ENCODE peak calls at places on chromosome 19, in seven cellular contexts. One of them, this sample, is unnamed.

GRCh38 chr19:18396471-18397241 is 766 bp downstream of the LRRC25 start:
- DNase-seq in cerebellar cortex: no peak
- DNase-seq in activated CD4-positive, alpha-beta T cell treated with anti-CD3 and anti-CD28 coated beads, Interleukin-2, amount 50 U/mL, for 4 hours: no peak
- DNase-seq in stimulated activated CD8-positive, alpha-beta memory T cell treated with anti-CD3 and anti-CD28 coated beads, Interleukin-4, amount 100 ng/mL, for 24 hours: no peak
- DNase-seq in coronary artery: no peak
- DNase-seq in H9: no peak
- DNase-seq in smooth muscle cell of the brain vasculature: no peak
- DNase-seq in this sample: no peak

GRCh38 chr19:12954150-12954962 is 2.7 kb downstream of the GADD45GIP1 start:
- DNase-seq in cerebellar cortex: peak
- DNase-seq in activated CD4-positive, alpha-beta T cell treated with anti-CD3 and anti-CD28 coated beads, Interleukin-2, amount 50 U/mL, for 4 hours: no peak
- DNase-seq in H9: no peak
- DNase-seq in stimulated activated CD8-positive, alpha-beta memory T cell treated with anti-CD3 and anti-CD28 coated beads, Interleukin-4, amount 100 ng/mL, for 24 hours: no peak
- DNase-seq in smooth muscle cell of the brain vasculature: no peak
- DNase-seq in coronary artery: no peak
- DNase-seq in this sample: no peak

GRCh38 chr19:9935409-9936062 is 779 bp downstream of the OLFM2 start:
- DNase-seq in coronary artery: no peak
- DNase-seq in cerebellar cortex: no peak
- DNase-seq in smooth muscle cell of the brain vasculature: no peak
- DNase-seq in activated CD4-positive, alpha-beta T cell treated with anti-CD3 and anti-CD28 coated beads, Interleukin-2, amount 50 U/mL, for 4 hours: no peak
- DNase-seq in stimulated activated CD8-positive, alpha-beta memory T cell treated with anti-CD3 and anti-CD28 coated beads, Interleukin-4, amount 100 ng/mL, for 24 hours: no peak
- DNase-seq in H9: peak
- DNase-seq in this sample: no peak

GRCh38 chr19:18465214-18465963 is 27.5 kb upstream of the ISYNA1 start:
- DNase-seq in H9: no peak
- DNase-seq in coronary artery: no peak
- DNase-seq in smooth muscle cell of the brain vasculature: no peak
- DNase-seq in cerebellar cortex: no peak
- DNase-seq in stimulated activated CD8-positive, alpha-beta memory T cell treated with anti-CD3 and anti-CD28 coated beads, Interleukin-4, amount 100 ng/mL, for 24 hours: no peak
- DNase-seq in activated CD4-positive, alpha-beta T cell treated with anti-CD3 and anti-CD28 coated beads, Interleukin-2, amount 50 U/mL, for 4 hours: no peak
- DNase-seq in this sample: no peak

GRCh38 chr19:46818812-46819211 is 30.4 kb upstream of the SLC1A5 start:
- DNase-seq in coronary artery: no peak
- DNase-seq in cerebellar cortex: no peak
- DNase-seq in H9: peak
- DNase-seq in activated CD4-positive, alpha-beta T cell treated with anti-CD3 and anti-CD28 coated beads, Interleukin-2, amount 50 U/mL, for 4 hours: no peak
- DNase-seq in smooth muscle cell of the brain vasculature: no peak
- DNase-seq in stimulated activated CD8-positive, alpha-beta memory T cell treated with anti-CD3 and anti-CD28 coated beads, Interleukin-4, amount 100 ng/mL, for 24 hours: no peak
- DNase-seq in this sample: no peak

GRCh38 chr19:16862826-16863405 is 25.9 kb upstream of the F2RL3 start:
- DNase-seq in stimulated activated CD8-positive, alpha-beta memory T cell treated with anti-CD3 and anti-CD28 coated beads, Interleukin-4, amount 100 ng/mL, for 24 hours: no peak
- DNase-seq in coronary artery: no peak
- DNase-seq in cerebellar cortex: peak
- DNase-seq in activated CD4-positive, alpha-beta T cell treated with anti-CD3 and anti-CD28 coated beads, Interleukin-2, amount 50 U/mL, for 4 hours: no peak
- DNase-seq in smooth muscle cell of the brain vasculature: no peak
- DNase-seq in H9: no peak
- DNase-seq in this sample: no peak

GRCh38 chr19:34309368-34310138 is 55.2 kb downstream of the GARRE1 start:
- DNase-seq in activated CD4-positive, alpha-beta T cell treated with anti-CD3 and anti-CD28 coated beads, Interleukin-2, amount 50 U/mL, for 4 hours: no peak
- DNase-seq in cerebellar cortex: no peak
- DNase-seq in smooth muscle cell of the brain vasculature: no peak
- DNase-seq in coronary artery: no peak
- DNase-seq in stimulated activated CD8-positive, alpha-beta memory T cell treated with anti-CD3 and anti-CD28 coated beads, Interleukin-4, amount 100 ng/mL, for 24 hours: no peak
- DNase-seq in H9: no peak
- DNase-seq in this sample: no peak

GRCh38 chr19:6087074-6087506 is 23.2 kb downstream of the RFX2 start:
- DNase-seq in stimulated activated CD8-positive, alpha-beta memory T cell treated with anti-CD3 and anti-CD28 coated beads, Interleukin-4, amount 100 ng/mL, for 24 hours: no peak
- DNase-seq in activated CD4-positive, alpha-beta T cell treated with anti-CD3 and anti-CD28 coated beads, Interleukin-2, amount 50 U/mL, for 4 hours: no peak
- DNase-seq in coronary artery: no peak
- DNase-seq in cerebellar cortex: no peak
- DNase-seq in H9: no peak
- DNase-seq in smooth muscle cell of the brain vasculature: no peak
- DNase-seq in this sample: peak

GRCh38 chr19:50565984-50566903 is 2.0 kb downstream of the LRRC4B start:
- DNase-seq in cerebellar cortex: peak
- DNase-seq in coronary artery: no peak
- DNase-seq in stimulated activated CD8-positive, alpha-beta memory T cell treated with anti-CD3 and anti-CD28 coated beads, Interleukin-4, amount 100 ng/mL, for 24 hours: peak
- DNase-seq in smooth muscle cell of the brain vasculature: no peak
- DNase-seq in activated CD4-positive, alpha-beta T cell treated with anti-CD3 and anti-CD28 coated beads, Interleukin-2, amount 50 U/mL, for 4 hours: peak
- DNase-seq in H9: no peak
- DNase-seq in this sample: no peak

GRCh38 chr19:53989600-53990533 is 1.6 kb upstream of the CACNG6 start:
- DNase-seq in stimulated activated CD8-positive, alpha-beta memory T cell treated with anti-CD3 and anti-CD28 coated beads, Interleukin-4, amount 100 ng/mL, for 24 hours: no peak
- DNase-seq in coronary artery: no peak
- DNase-seq in smooth muscle cell of the brain vasculature: no peak
- DNase-seq in activated CD4-positive, alpha-beta T cell treated with anti-CD3 and anti-CD28 coated beads, Interleukin-2, amount 50 U/mL, for 4 hours: no peak
- DNase-seq in cerebellar cortex: peak
- DNase-seq in H9: no peak
- DNase-seq in this sample: no peak

GRCh38 chr19:45125975-45126493 is 33.1 kb downstream of the PPP1R37 start:
- DNase-seq in stimulated activated CD8-positive, alpha-beta memory T cell treated with anti-CD3 and anti-CD28 coated beads, Interleukin-4, amount 100 ng/mL, for 24 hours: peak
- DNase-seq in H9: peak
- DNase-seq in activated CD4-positive, alpha-beta T cell treated with anti-CD3 and anti-CD28 coated beads, Interleukin-2, amount 50 U/mL, for 4 hours: peak
- DNase-seq in coronary artery: no peak
- DNase-seq in cerebellar cortex: peak
- DNase-seq in smooth muscle cell of the brain vasculature: no peak
- DNase-seq in this sample: no peak

GRCh38 chr19:38304866-38305429 is 897 bp downstream of the C19orf33 start:
- DNase-seq in cerebellar cortex: peak
- DNase-seq in H9: peak
- DNase-seq in smooth muscle cell of the brain vasculature: no peak
- DNase-seq in stimulated activated CD8-positive, alpha-beta memory T cell treated with anti-CD3 and anti-CD28 coated beads, Interleukin-4, amount 100 ng/mL, for 24 hours: no peak
- DNase-seq in coronary artery: no peak
- DNase-seq in activated CD4-positive, alpha-beta T cell treated with anti-CD3 and anti-CD28 coated beads, Interleukin-2, amount 50 U/mL, for 4 hours: no peak
- DNase-seq in this sample: no peak

GRCh38 chr19:48053856-48054255 is 10.0 kb upstream of the CABP5 start:
- DNase-seq in activated CD4-positive, alpha-beta T cell treated with anti-CD3 and anti-CD28 coated beads, Interleukin-2, amount 50 U/mL, for 4 hours: no peak
- DNase-seq in cerebellar cortex: no peak
- DNase-seq in H9: no peak
- DNase-seq in stimulated activated CD8-positive, alpha-beta memory T cell treated with anti-CD3 and anti-CD28 coated beads, Interleukin-4, amount 100 ng/mL, for 24 hours: no peak
- DNase-seq in coronary artery: no peak
- DNase-seq in smooth muscle cell of the brain vasculature: no peak
- DNase-seq in this sample: no peak

GRCh38 chr19:18208098-18208951 is 4.5 kb upstream of the RAB3A start:
- DNase-seq in smooth muscle cell of the brain vasculature: no peak
- DNase-seq in activated CD4-positive, alpha-beta T cell treated with anti-CD3 and anti-CD28 coated beads, Interleukin-2, amount 50 U/mL, for 4 hours: peak
- DNase-seq in H9: peak
- DNase-seq in coronary artery: no peak
- DNase-seq in cerebellar cortex: peak
- DNase-seq in stimulated activated CD8-positive, alpha-beta memory T cell treated with anti-CD3 and anti-CD28 coated beads, Interleukin-4, amount 100 ng/mL, for 24 hours: no peak
- DNase-seq in this sample: no peak

GRCh38 chr19:38252935-38253691 is 3.1 kb downstream of the PPP1R14A start:
- DNase-seq in H9: no peak
- DNase-seq in stimulated activated CD8-positive, alpha-beta memory T cell treated with anti-CD3 and anti-CD28 coated beads, Interleukin-4, amount 100 ng/mL, for 24 hours: no peak
- DNase-seq in smooth muscle cell of the brain vasculature: no peak
- DNase-seq in cerebellar cortex: no peak
- DNase-seq in coronary artery: peak
- DNase-seq in activated CD4-positive, alpha-beta T cell treated with anti-CD3 and anti-CD28 coated beads, Interleukin-2, amount 50 U/mL, for 4 hours: no peak
- DNase-seq in this sample: no peak

GRCh38 chr19:9865732-9866627 is 30.9 kb downstream of the PIN1 start:
- DNase-seq in activated CD4-positive, alpha-beta T cell treated with anti-CD3 and anti-CD28 coated beads, Interleukin-2, amount 50 U/mL, for 4 hours: no peak
- DNase-seq in cerebellar cortex: peak
- DNase-seq in smooth muscle cell of the brain vasculature: no peak
- DNase-seq in H9: no peak
- DNase-seq in coronary artery: no peak
- DNase-seq in stimulated activated CD8-positive, alpha-beta memory T cell treated with anti-CD3 and anti-CD28 coated beads, Interleukin-4, amount 100 ng/mL, for 24 hours: no peak
- DNase-seq in this sample: no peak

GRCh38 chr19:988081-988480 is 3.9 kb downstream of the WDR18 start:
- DNase-seq in smooth muscle cell of the brain vasculature: no peak
- DNase-seq in activated CD4-positive, alpha-beta T cell treated with anti-CD3 and anti-CD28 coated beads, Interleukin-2, amount 50 U/mL, for 4 hours: no peak
- DNase-seq in cerebellar cortex: no peak
- DNase-seq in H9: no peak
- DNase-seq in coronary artery: no peak
- DNase-seq in stimulated activated CD8-positive, alpha-beta memory T cell treated with anti-CD3 and anti-CD28 coated beads, Interleukin-4, amount 100 ng/mL, for 24 hours: no peak
- DNase-seq in this sample: no peak

GRCh38 chr19:30406220-30406944 is 34.2 kb downstream of the ZNF536 start:
- DNase-seq in stimulated activated CD8-positive, alpha-beta memory T cell treated with anti-CD3 and anti-CD28 coated beads, Interleukin-4, amount 100 ng/mL, for 24 hours: no peak
- DNase-seq in smooth muscle cell of the brain vasculature: no peak
- DNase-seq in H9: no peak
- DNase-seq in coronary artery: no peak
- DNase-seq in activated CD4-positive, alpha-beta T cell treated with anti-CD3 and anti-CD28 coated beads, Interleukin-2, amount 50 U/mL, for 4 hours: no peak
- DNase-seq in cerebellar cortex: no peak
- DNase-seq in this sample: no peak

GRCh38 chr19:43570174-43570791 is 5.0 kb downstream of the XRCC1 start:
- DNase-seq in coronary artery: no peak
- DNase-seq in smooth muscle cell of the brain vasculature: no peak
- DNase-seq in cerebellar cortex: no peak
- DNase-seq in H9: no peak
- DNase-seq in stimulated activated CD8-positive, alpha-beta memory T cell treated with anti-CD3 and anti-CD28 coated beads, Interleukin-4, amount 100 ng/mL, for 24 hours: no peak
- DNase-seq in activated CD4-positive, alpha-beta T cell treated with anti-CD3 and anti-CD28 coated beads, Interleukin-2, amount 50 U/mL, for 4 hours: no peak
- DNase-seq in this sample: no peak

GRCh38 chr19:35090160-35090794 is 25.3 kb upstream of the FXYD3 start:
- DNase-seq in smooth muscle cell of the brain vasculature: no peak
- DNase-seq in H9: peak
- DNase-seq in cerebellar cortex: peak
- DNase-seq in activated CD4-positive, alpha-beta T cell treated with anti-CD3 and anti-CD28 coated beads, Interleukin-2, amount 50 U/mL, for 4 hours: peak
- DNase-seq in coronary artery: no peak
- DNase-seq in stimulated activated CD8-positive, alpha-beta memory T cell treated with anti-CD3 and anti-CD28 coated beads, Interleukin-4, amount 100 ng/mL, for 24 hours: no peak
- DNase-seq in this sample: peak

GRCh38 chr19:43618921-43619261 is 538 bp downstream of the ZNF428 start:
- DNase-seq in coronary artery: no peak
- DNase-seq in cerebellar cortex: no peak
- DNase-seq in H9: no peak
- DNase-seq in stimulated activated CD8-positive, alpha-beta memory T cell treated with anti-CD3 and anti-CD28 coated beads, Interleukin-4, amount 100 ng/mL, for 24 hours: peak
- DNase-seq in smooth muscle cell of the brain vasculature: no peak
- DNase-seq in activated CD4-positive, alpha-beta T cell treated with anti-CD3 and anti-CD28 coated beads, Interleukin-2, amount 50 U/mL, for 4 hours: peak
- DNase-seq in this sample: peak

GRCh38 chr19:12140545-12141404 is 625 bp upstream of the ZNF20 start:
- DNase-seq in smooth muscle cell of the brain vasculature: no peak
- DNase-seq in cerebellar cortex: peak
- DNase-seq in H9: peak
- DNase-seq in activated CD4-positive, alpha-beta T cell treated with anti-CD3 and anti-CD28 coated beads, Interleukin-2, amount 50 U/mL, for 4 hours: peak
- DNase-seq in stimulated activated CD8-positive, alpha-beta memory T cell treated with anti-CD3 and anti-CD28 coated beads, Interleukin-4, amount 100 ng/mL, for 24 hours: peak
- DNase-seq in coronary artery: peak
- DNase-seq in this sample: peak

This sample was measured in GM19239.